ENCODE peak calls at places on chromosomes 11 and 22, in six cellular contexts. I is stimulated activated CD4-positive, alpha-beta T cell treated with anti-CD3 and anti-CD28 coated beads, Interleukin-15, amount 100 ng/mL, for 24 hours; Y is activated CD8-positive, alpha-beta memory T cell treated with anti-CD3 and anti-CD28 coated beads for 1 hour; A is GOT3; W is GM12892; T is colonic mucosa. X is an unnamed sample.

GRCh38 chr11:15208570-15209222 is 94.0 kb downstream of the INSC start:
- DNase-seq in Y (peak), T (peak), A (peak), W (peak), I (peak), X (peak)

GRCh38 chr11:112961146-112961668 is at the start of gene NCAM1:
- DNase-seq in I (peak), Y (no peak), A (peak), T (peak), W (no peak), X (peak)

GRCh38 chr11:110428040-110428439 is 1.7 kb upstream of the FDX1 start:
- DNase-seq in Y (no peak), A (no peak), T (no peak), W (no peak), I (no peak), X (no peak)

GRCh38 chr11:6646040-6646439 is 9.6 kb downstream of the DCHS1 start:
- DNase-seq in T (no peak), Y (no peak), W (no peak), A (no peak), I (no peak), X (peak)

GRCh38 chr11:79196950-79197349 is 243.9 kb downstream of the TENM4 start:
- DNase-seq in A (no peak), T (no peak), W (no peak), Y (no peak), I (no peak), X (no peak)

GRCh38 chr11:107018902-107019493 is 722 bp upstream of the GUCY1A2 start:
- DNase-seq in T (peak), Y (no peak), W (peak), I (peak), A (no peak), X (peak)

GRCh38 chr11:101096036-101096704 is 33.4 kb downstream of the PGR start:
- DNase-seq in A (no peak), T (no peak), Y (no peak), W (no peak), I (no peak), X (no peak)

GRCh38 chr22:48807155-48807554 is 1020.5 kb downstream of the BRD1 start:
- DNase-seq in Y (no peak), I (no peak), T (no peak), A (no peak), W (no peak), X (no peak)

GRCh38 chr22:28810839-28811491 is 10.6 kb upstream of the XBP1 start:
- DNase-seq in I (peak), A (no peak), T (no peak), Y (no peak), W (no peak), X (no peak)

GRCh38 chr22:24926849-24927579 is 19.5 kb downstream of the LHFPL7 start:
- DNase-seq in Y (no peak), W (no peak), I (no peak), A (no peak), T (no peak), X (no peak)

GRCh38 chr11:43576834-43577521 is 103.6 kb upstream of the HSD17B12 start:
- DNase-seq in W (no peak), I (peak), Y (no peak), T (peak), A (no peak), X (peak)

GRCh38 chr11:62392944-62393628 is 25.7 kb upstream of the SCGB1A1 start:
- DNase-seq in I (no peak), A (no peak), Y (no peak), T (no peak), W (no peak), X (peak)

GRCh38 chr11:110432713-110433392 is 3.1 kb downstream of the FDX1 start:
- DNase-seq in T (no peak), I (no peak), Y (no peak), A (no peak), W (no peak), X (no peak)

GRCh38 chr11:65184146-65184545 is 2.4 kb downstream of the CAPN1 start:
- DNase-seq in I (no peak), Y (no peak), A (no peak), W (no peak), T (no peak), X (no peak)

X was measured in K562.